ENCODE peak calls at places on chromosomes 12 and 14, in eight cellular contexts. R is CD8-positive, alpha-beta memory T cell; G is kidney epithelial cell; E is right lobe of liver; L is colonic mucosa; O is mesenchymal stem cell; Q is body of pancreas; B is HAP-1. U is an unnamed sample. For H3K36me3, the result is how much of the 10 kb centered on the place peaks cover.

GRCh38 chr12:2959508-2960431 is 573 bp downstream of the TEAD4 start:
- DNase-seq in R (no peak), G (no peak), E (no peak), L (peak), O (peak), Q (peak), B (peak), U (no peak)

GRCh38 chr14:28058012-28058296 is 708.6 kb upstream of the FOXG1 start:
- DNase-seq in R (no peak), G (no peak), E (no peak), L (no peak), O (no peak), Q (no peak), B (no peak), U (no peak)

GRCh38 chr12:46523863-46524770 is 151.5 kb upstream of the SLC38A2 start:
- DNase-seq in R (no peak), G (peak), E (no peak), L (no peak), O (peak), Q (no peak), B (no peak), U (peak)

GRCh38 chr12:59087077-59087673 is 166.9 kb upstream of the LRIG3 start:
- DNase-seq in R (no peak), G (no peak), E (no peak), L (peak), O (peak), Q (peak), B (no peak), U (no peak)

GRCh38 chr12:81084848-81085350 is 7.0 kb downstream of the ACSS3 start:
- DNase-seq in R (no peak), G (no peak), E (no peak), L (no peak), O (no peak), Q (no peak), B (no peak), U (no peak)

GRCh38 chr12:100555722-100556121 is 17.8 kb upstream of the GAS2L3 start:
- DNase-seq in R (no peak), G (no peak), E (no peak), L (no peak), O (peak), Q (peak), B (no peak), U (no peak)

GRCh38 chr14:68734231-68734732 is 58.6 kb downstream of the ZFP36L1 start:
- DNase-seq in R (no peak), G (no peak), E (no peak), L (no peak), O (peak), Q (peak), B (no peak), U (peak)

GRCh38 chr14:81400852-81401251 is 728 bp upstream of the STON2 start:
- DNase-seq in R (no peak), G (peak), E (no peak), L (peak), O (peak), Q (peak), B (peak), U (no peak)

GRCh38 chr12:111330800-111331752 is 37.8 kb downstream of the PHETA1 start:
- DNase-seq in R (no peak), G (peak), E (no peak), L (no peak), O (peak), Q (peak), B (peak), U (peak)

GRCh38 chr14:45716506-45716905 is 463.5 kb upstream of the MIS18BP1 start:
- DNase-seq in R (no peak), G (no peak), E (no peak), L (no peak), O (no peak), Q (no peak), B (peak), U (no peak)

GRCh38 chr12:12606793-12607589 is 4.7 kb upstream of the CREBL2 start:
- DNase-seq in R (no peak), G (peak), E (no peak), L (no peak), O (peak), Q (no peak), B (peak), U (no peak)

GRCh38 chr12:94622475-94622874 is 27.9 kb downstream of the TMCC3 start:
- DNase-seq in R (no peak), G (no peak), E (no peak), L (no peak), O (no peak), Q (no peak), B (no peak), U (no peak)

GRCh38 chr14:96264850-96265249 is 8.8 kb downstream of the BDKRB1 start:
- DNase-seq in R (no peak), G (no peak), E (no peak), L (no peak), O (peak), Q (no peak), B (no peak), U (no peak)

GRCh38 chr14:96265387-96265786 is 9.4 kb downstream of the BDKRB1 start:
- DNase-seq in R (no peak), G (no peak), E (no peak), L (no peak), O (no peak), Q (no peak), B (no peak), U (no peak)

GRCh38 chr14:96263347-96264199 is 7.6 kb downstream of the BDKRB1 start:
- DNase-seq in R (no peak), G (no peak), E (no peak), L (peak), O (no peak), Q (no peak), B (no peak), U (no peak)

GRCh38 chr14:96261772-96262485 is 5.9 kb downstream of the BDKRB1 start:
- DNase-seq in R (no peak), G (no peak), E (no peak), L (no peak), O (no peak), Q (peak), B (no peak), U (no peak)

DNA sequence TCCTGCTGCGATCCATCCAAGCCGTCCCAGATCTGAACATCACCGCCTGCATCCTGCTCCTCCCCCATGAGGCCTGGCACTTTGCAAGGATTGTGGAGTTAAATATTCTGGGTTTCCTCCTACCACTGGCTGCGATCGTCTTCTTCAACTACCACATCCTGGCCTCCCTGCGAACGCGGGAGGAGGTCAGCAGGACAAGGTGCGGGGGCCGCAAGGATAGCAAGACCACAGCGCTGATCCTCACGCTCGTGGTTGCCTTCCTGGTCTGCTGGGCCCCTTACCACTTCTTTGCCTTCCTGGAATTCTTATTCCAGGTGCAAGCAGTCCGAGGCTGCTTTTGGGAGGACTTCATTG is 8.2 kb downstream of the BDKRB1 start:
- DNase-seq in R (no peak), G (no peak), E (no peak), L (no peak), O (no peak), Q (no peak), B (no peak), U (no peak)
- H3K36me3 ChIP-seq in R (under half), G (under half), E (under half), L (under half), O (under half), Q (under half), B (under half), U (under half)

GRCh38 chr14:100342195-100342594 is 19.1 kb downstream of the SLC25A47 start:
- DNase-seq in R (no peak), G (no peak), E (peak), L (no peak), O (no peak), Q (no peak), B (no peak), U (no peak)

GRCh38 chr14:100341301-100342031 is 18.3 kb downstream of the SLC25A47 start:
- DNase-seq in R (no peak), G (peak), E (peak), L (no peak), O (peak), Q (peak), B (no peak), U (no peak)

GRCh38 chr14:100336618-100337530 is 13.7 kb downstream of the SLC25A47 start:
- DNase-seq in R (no peak), G (no peak), E (peak), L (no peak), O (no peak), Q (no peak), B (peak), U (no peak)

GRCh38 chr14:100340454-100340813 is 17.3 kb downstream of the SLC25A47 start:
- DNase-seq in R (no peak), G (no peak), E (peak), L (no peak), O (no peak), Q (no peak), B (no peak), U (no peak)

GRCh38 chr14:100339757-100340453 is 16.8 kb downstream of the SLC25A47 start:
- DNase-seq in R (no peak), G (no peak), E (peak), L (no peak), O (no peak), Q (no peak), B (no peak), U (no peak)
- H3K36me3 ChIP-seq in R (under half), G (under half), E (under half), L (under half), O (under half), Q (under half), B (half or more), U (under half)

DNA sequence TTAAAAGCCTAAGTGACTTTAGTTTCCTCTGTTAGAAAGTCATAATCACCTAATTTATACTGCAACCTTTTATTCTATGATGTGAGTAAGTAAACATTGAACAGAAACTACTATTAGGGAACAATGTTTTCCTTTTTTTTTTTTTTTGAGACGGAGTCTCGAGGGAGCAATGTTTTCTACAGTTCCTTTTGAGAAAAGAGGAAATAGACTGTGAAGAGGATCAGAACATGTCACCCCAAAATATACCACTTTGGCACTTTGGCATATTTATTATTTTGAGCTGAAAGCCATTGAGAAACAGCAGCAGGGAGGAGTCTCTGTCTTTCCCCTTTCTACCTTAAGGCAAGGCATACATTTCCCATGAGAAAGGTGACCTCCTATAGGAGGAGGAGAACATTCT is 162.7 kb upstream of the CNOT2 start:
- DNase-seq in R (no peak), G (no peak), E (no peak), L (no peak), O (no peak), Q (no peak), B (no peak), U (no peak)
- H3K36me3 ChIP-seq in R (under half), G (under half), E (under half), L (under half), O (under half), Q (under half), B (under half), U (under half)

DNA sequence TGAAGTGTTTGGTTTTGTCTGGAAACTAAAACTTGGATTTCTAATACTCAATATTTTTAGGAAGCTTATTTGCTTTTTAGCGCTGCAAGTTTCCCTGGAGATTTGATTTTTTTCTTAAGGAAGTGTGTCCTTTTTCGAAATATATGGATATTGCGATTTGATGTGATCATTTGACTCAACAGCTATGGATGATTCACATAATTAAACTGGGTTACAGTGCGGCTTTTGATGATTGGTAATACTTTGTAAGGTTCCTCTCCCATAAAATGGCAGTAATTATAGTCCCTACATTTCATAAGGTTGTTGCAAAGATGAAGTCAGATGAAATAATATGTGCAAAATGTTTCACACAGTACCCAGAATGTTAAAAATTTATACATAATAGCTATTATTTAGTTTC is 13.1 kb downstream of the LDHB start:
- DNase-seq in R (no peak), G (no peak), E (no peak), L (no peak), O (no peak), Q (no peak), B (no peak), U (no peak)
- H3K36me3 ChIP-seq in R (under half), G (under half), E (under half), L (under half), O (under half), Q (under half), B (half or more), U (half or more)

GRCh38 chr12:109218996-109219395 is 90.1 kb downstream of the FOXN4 start:
- DNase-seq in R (no peak), G (no peak), E (no peak), L (no peak), O (no peak), Q (no peak), B (no peak), U (no peak)
- H3K36me3 ChIP-seq in R (under half), G (under half), E (under half), L (under half), O (under half), Q (under half), B (under half), U (under half)